ENCODE peak calls at places on chromosome 14, in six cellular contexts. One of them, this sample, is unnamed. For H3K4me1, the result is how much of the 10 kb centered on the place peaks cover.

GRCh38 chr14:77303417-77304156 is 17.1 kb downstream of the POMT2 start:
- DNase-seq in A549: peak
- DNase-seq in heart left ventricle: no peak
- DNase-seq in GM12878: no peak
- DNase-seq in stomach: no peak
- DNase-seq in ovary: no peak
- DNase-seq in this sample: peak

GRCh38 chr14:74575936-74576335 is 36.1 kb downstream of the LTBP2 start:
- DNase-seq in GM12878: no peak
- DNase-seq in stomach: no peak
- DNase-seq in heart left ventricle: no peak
- DNase-seq in ovary: no peak
- DNase-seq in A549: no peak
- DNase-seq in this sample: no peak

GRCh38 chr14:44833376-44833775 is 128.4 kb downstream of the KLHL28 start:
- DNase-seq in GM12878: no peak
- DNase-seq in A549: peak
- DNase-seq in stomach: no peak
- DNase-seq in heart left ventricle: no peak
- DNase-seq in ovary: no peak
- DNase-seq in this sample: no peak

GRCh38 chr14:75222208-75222701 is 45.8 kb upstream of the TMED10 start:
- DNase-seq in GM12878: peak
- DNase-seq in stomach: no peak
- DNase-seq in A549: no peak
- DNase-seq in heart left ventricle: peak
- DNase-seq in ovary: no peak
- DNase-seq in this sample: no peak

GRCh38 chr14:104294628-104294982 is 156.2 kb downstream of the KIF26A start:
- DNase-seq in ovary: peak
- DNase-seq in stomach: no peak
- DNase-seq in heart left ventricle: no peak
- DNase-seq in A549: no peak
- DNase-seq in GM12878: no peak
- DNase-seq in this sample: no peak

GRCh38 chr14:93973607-93974006 is 2.8 kb downstream of the ASB2 start:
- DNase-seq in A549: no peak
- DNase-seq in stomach: no peak
- DNase-seq in ovary: no peak
- DNase-seq in heart left ventricle: no peak
- DNase-seq in GM12878: no peak
- DNase-seq in this sample: peak

GRCh38 chr14:62329427-62329826 is 567.2 kb downstream of the SNAPC1 start:
- DNase-seq in heart left ventricle: no peak
- DNase-seq in stomach: no peak
- DNase-seq in ovary: no peak
- DNase-seq in A549: no peak
- DNase-seq in GM12878: no peak
- DNase-seq in this sample: no peak

GRCh38 chr14:89996963-89997362 is 41.2 kb downstream of the TDP1 start:
- DNase-seq in stomach: no peak
- DNase-seq in A549: no peak
- DNase-seq in GM12878: no peak
- DNase-seq in ovary: no peak
- DNase-seq in heart left ventricle: no peak
- DNase-seq in this sample: no peak

GRCh38 chr14:80133457-80133856 is 77.8 kb downstream of the DIO2 start:
- DNase-seq in GM12878: no peak
- DNase-seq in A549: no peak
- DNase-seq in stomach: no peak
- DNase-seq in heart left ventricle: no peak
- DNase-seq in ovary: no peak
- DNase-seq in this sample: no peak
- H3K4me1 ChIP-seq in GM12878: under half
- H3K4me1 ChIP-seq in A549: under half
- H3K4me1 ChIP-seq in stomach: under half
- H3K4me1 ChIP-seq in heart left ventricle: under half
- H3K4me1 ChIP-seq in ovary: under half
- H3K4me1 ChIP-seq in this sample: under half

DNA sequence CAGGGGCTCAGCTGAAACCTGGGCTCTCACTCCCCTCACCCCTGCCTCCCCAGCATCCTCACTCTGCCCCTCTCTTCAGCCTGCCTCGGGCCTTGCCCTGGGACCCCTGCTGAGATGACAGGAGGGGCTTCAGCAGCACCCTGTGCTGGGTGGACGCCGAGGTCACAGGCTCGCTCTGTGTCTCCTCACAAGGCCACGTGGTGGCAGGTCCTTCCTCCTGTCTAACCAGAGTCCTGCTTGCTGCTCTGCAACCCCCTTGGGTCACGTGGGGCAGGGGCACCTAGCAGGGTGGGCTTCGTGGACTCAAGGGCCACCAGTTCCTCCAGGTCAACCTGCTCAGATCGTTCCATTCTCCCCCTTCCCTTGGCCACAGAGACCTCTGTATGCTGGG is 90.4 kb downstream of the TMEM121 start:
- DNase-seq in ovary: no peak
- DNase-seq in stomach: no peak
- DNase-seq in A549: no peak
- DNase-seq in heart left ventricle: no peak
- DNase-seq in GM12878: no peak
- DNase-seq in this sample: no peak
- TF ChIP-seq POLR2A in ovary: no peak
- TF ChIP-seq POLR2A in stomach: no peak
- TF ChIP-seq POLR2A in A549: no peak
- TF ChIP-seq POLR2A in heart left ventricle: no peak
- TF ChIP-seq POLR2A in GM12878: no peak
- TF ChIP-seq POLR2A in this sample: no peak

GRCh38 chr14:71411766-71412165 is 504.5 kb downstream of the PCNX1 start:
- DNase-seq in stomach: no peak
- DNase-seq in ovary: no peak
- DNase-seq in heart left ventricle: no peak
- DNase-seq in GM12878: no peak
- DNase-seq in A549: no peak
- DNase-seq in this sample: no peak
- H3K4me3 ChIP-seq in stomach: no peak
- H3K4me3 ChIP-seq in ovary: no peak
- H3K4me3 ChIP-seq in heart left ventricle: no peak
- H3K4me3 ChIP-seq in GM12878: no peak
- H3K4me3 ChIP-seq in A549: no peak
- H3K4me3 ChIP-seq in this sample: no peak

GRCh38 chr14:22546722-22547071 is 42.3 kb downstream of the DAD1 start:
- DNase-seq in GM12878: no peak
- DNase-seq in stomach: no peak
- DNase-seq in heart left ventricle: no peak
- DNase-seq in A549: no peak
- DNase-seq in ovary: no peak
- DNase-seq in this sample: no peak

GRCh38 chr14:22544881-22545420 is 44.1 kb downstream of the DAD1 start:
- DNase-seq in A549: no peak
- DNase-seq in stomach: no peak
- DNase-seq in GM12878: no peak
- DNase-seq in ovary: no peak
- DNase-seq in heart left ventricle: no peak
- DNase-seq in this sample: no peak

GRCh38 chr14:22547309-22547947 is 41.6 kb downstream of the DAD1 start:
- DNase-seq in A549: no peak
- DNase-seq in ovary: no peak
- DNase-seq in heart left ventricle: peak
- DNase-seq in stomach: no peak
- DNase-seq in GM12878: no peak
- DNase-seq in this sample: peak

GRCh38 chr14:22544406-22544805 is 44.6 kb downstream of the DAD1 start:
- DNase-seq in stomach: no peak
- DNase-seq in heart left ventricle: no peak
- DNase-seq in ovary: no peak
- DNase-seq in GM12878: no peak
- DNase-seq in A549: no peak
- DNase-seq in this sample: no peak

GRCh38 chr14:22545842-22546721 is 42.9 kb downstream of the DAD1 start:
- DNase-seq in ovary: no peak
- DNase-seq in A549: no peak
- DNase-seq in stomach: no peak
- DNase-seq in GM12878: no peak
- DNase-seq in heart left ventricle: no peak
- DNase-seq in this sample: no peak
- H3K4me1 ChIP-seq in ovary: under half
- H3K4me1 ChIP-seq in A549: under half
- H3K4me1 ChIP-seq in stomach: under half
- H3K4me1 ChIP-seq in GM12878: under half
- H3K4me1 ChIP-seq in heart left ventricle: under half
- H3K4me1 ChIP-seq in this sample: under half

GRCh38 chr14:92484132-92484823 is 29.3 kb upstream of the RIN3 start:
- DNase-seq in stomach: no peak
- DNase-seq in A549: no peak
- DNase-seq in GM12878: no peak
- DNase-seq in ovary: no peak
- DNase-seq in heart left ventricle: no peak
- DNase-seq in this sample: no peak
- TF ChIP-seq POLR2A in stomach: no peak
- TF ChIP-seq POLR2A in A549: no peak
- TF ChIP-seq POLR2A in GM12878: no peak
- TF ChIP-seq POLR2A in ovary: no peak
- TF ChIP-seq POLR2A in heart left ventricle: no peak
- TF ChIP-seq POLR2A in this sample: no peak

GRCh38 chr14:73237786-73238261 is 518 bp downstream of the PAPLN start:
- DNase-seq in GM12878: no peak
- DNase-seq in heart left ventricle: no peak
- DNase-seq in ovary: peak
- DNase-seq in stomach: no peak
- DNase-seq in A549: no peak
- DNase-seq in this sample: no peak

GRCh38 chr14:73240816-73241480 is 3.6 kb downstream of the PAPLN start:
- DNase-seq in A549: no peak
- DNase-seq in ovary: peak
- DNase-seq in heart left ventricle: no peak
- DNase-seq in GM12878: no peak
- DNase-seq in stomach: no peak
- DNase-seq in this sample: no peak

GRCh38 chr14:73238941-73239340 is 1.6 kb downstream of the PAPLN start:
- DNase-seq in ovary: peak
- DNase-seq in A549: no peak
- DNase-seq in GM12878: no peak
- DNase-seq in heart left ventricle: no peak
- DNase-seq in stomach: no peak
- DNase-seq in this sample: no peak

GRCh38 chr14:73238262-73238852 is 1.1 kb downstream of the PAPLN start:
- DNase-seq in A549: no peak
- DNase-seq in ovary: no peak
- DNase-seq in GM12878: no peak
- DNase-seq in heart left ventricle: no peak
- DNase-seq in stomach: no peak
- DNase-seq in this sample: no peak

GRCh38 chr14:73239463-73240241 is 2.3 kb downstream of the PAPLN start:
- DNase-seq in stomach: no peak
- DNase-seq in heart left ventricle: no peak
- DNase-seq in A549: no peak
- DNase-seq in ovary: peak
- DNase-seq in GM12878: no peak
- DNase-seq in this sample: no peak
- H3K4me3 ChIP-seq in stomach: peak
- H3K4me3 ChIP-seq in heart left ventricle: peak
- H3K4me3 ChIP-seq in A549: no peak
- H3K4me3 ChIP-seq in ovary: peak
- H3K4me3 ChIP-seq in GM12878: no peak
- H3K4me3 ChIP-seq in this sample: peak

This sample was measured in gastrocnemius medialis.